ENCODE peak calls at places on chromosome 21, in six cellular contexts. T is neuronal stem cell, J is IMR-90, D is mesenchymal stem cell, C is H9, X is mesendoderm. U is an unnamed sample.

GRCh38 chr21:40102682-40103081 is 235.4 kb downstream of the PCP4 start:
- DNase-seq in T (no peak), J (no peak), D (no peak), C (no peak), X (no peak), U (no peak)

GRCh38 chr21:41940431-41940830 is 13.4 kb downstream of the C2CD2 start:
- DNase-seq in T (no peak), J (no peak), D (no peak), C (no peak), X (no peak), U (no peak)

GRCh38 chr21:33998402-33998801 is 75.0 kb upstream of the MRPS6 start:
- DNase-seq in T (no peak), J (no peak), D (no peak), C (no peak), X (no peak), U (no peak)

GRCh38 chr21:28795251-28795650 is 197.4 kb downstream of the LTN1 start:
- DNase-seq in T (no peak), J (no peak), D (no peak), C (no peak), X (no peak), U (peak)

GRCh38 chr21:15004721-15005370 is 60.0 kb downstream of the NRIP1 start:
- DNase-seq in T (no peak), J (peak), D (no peak), C (no peak), X (no peak), U (no peak)

GRCh38 chr21:28928578-28929124 is 64.0 kb downstream of the LTN1 start:
- DNase-seq in T (no peak), J (no peak), D (no peak), C (no peak), X (no peak), U (no peak)

GRCh38 chr21:34926784-34927548 is 122.1 kb downstream of the RUNX1 start:
- DNase-seq in T (no peak), J (peak), D (peak), C (no peak), X (peak), U (no peak)

GRCh38 chr21:34524671-34525601 is 12.9 kb upstream of the KCNE1 start:
- DNase-seq in T (no peak), J (peak), D (peak), C (peak), X (peak), U (peak)

GRCh38 chr21:33936221-33937038 is 20.8 kb upstream of the ATP5PO start:
- DNase-seq in T (no peak), J (no peak), D (no peak), C (no peak), X (peak), U (no peak)

GRCh38 chr21:42156690-42157605 is 62.0 kb upstream of the ABCG1 start:
- DNase-seq in T (no peak), J (no peak), D (no peak), C (no peak), X (no peak), U (peak)

GRCh38 chr21:16424331-16424749 is 694.6 kb downstream of the USP25 start:
- DNase-seq in T (no peak), J (no peak), D (no peak), C (no peak), X (no peak), U (no peak)

GRCh38 chr21:43608225-43608624 is 51.1 kb downstream of the HSF2BP start:
- DNase-seq in T (no peak), J (peak), D (peak), C (no peak), X (no peak), U (peak)

GRCh38 chr21:43719748-43720538 is 1.0 kb downstream of the PDXK start:
- DNase-seq in T (no peak), J (no peak), D (peak), C (peak), X (no peak), U (peak)

GRCh38 chr21:42760977-42761751 is 107.7 kb downstream of the PDE9A start:
- DNase-seq in T (no peak), J (no peak), D (no peak), C (no peak), X (no peak), U (peak)

GRCh38 chr21:31143021-31143420 is 104.7 kb upstream of the KRTAP19-8 start:
- DNase-seq in T (no peak), J (peak), D (no peak), C (no peak), X (no peak), U (peak)

GRCh38 chr21:42171091-42172053 is 47.6 kb upstream of the ABCG1 start:
- DNase-seq in T (no peak), J (no peak), D (no peak), C (no peak), X (no peak), U (peak)

GRCh38 chr21:44920694-44921604 is at the start of gene ITGB2:
- DNase-seq in T (no peak), J (no peak), D (no peak), C (no peak), X (no peak), U (peak)
- H3K23ac ChIP-seq in T (peak), J (no peak), D (no peak), C (no peak), X (peak), U (peak)

GRCh38 chr21:46301759-46302158 is 15.6 kb downstream of the YBEY start:
- DNase-seq in T (no peak), J (no peak), D (no peak), C (no peak), X (no peak), U (no peak)

GRCh38 chr21:46307625-46308024 is 16.0 kb downstream of the C21orf58 start:
- DNase-seq in T (no peak), J (peak), D (peak), C (no peak), X (no peak), U (peak)

GRCh38 chr21:46304955-46305354 is 18.7 kb downstream of the C21orf58 start:
- DNase-seq in T (no peak), J (no peak), D (no peak), C (no peak), X (no peak), U (no peak)

GRCh38 chr21:46308431-46308830 is 15.2 kb downstream of the C21orf58 start:
- DNase-seq in T (no peak), J (no peak), D (no peak), C (no peak), X (no peak), U (no peak)

GRCh38 chr21:46304437-46304836 is 18.3 kb downstream of the YBEY start:
- DNase-seq in T (no peak), J (no peak), D (no peak), C (no peak), X (no peak), U (no peak)
- H3K23ac ChIP-seq in T (no peak), J (no peak), D (no peak), C (no peak), X (no peak), U (peak)

DNA sequence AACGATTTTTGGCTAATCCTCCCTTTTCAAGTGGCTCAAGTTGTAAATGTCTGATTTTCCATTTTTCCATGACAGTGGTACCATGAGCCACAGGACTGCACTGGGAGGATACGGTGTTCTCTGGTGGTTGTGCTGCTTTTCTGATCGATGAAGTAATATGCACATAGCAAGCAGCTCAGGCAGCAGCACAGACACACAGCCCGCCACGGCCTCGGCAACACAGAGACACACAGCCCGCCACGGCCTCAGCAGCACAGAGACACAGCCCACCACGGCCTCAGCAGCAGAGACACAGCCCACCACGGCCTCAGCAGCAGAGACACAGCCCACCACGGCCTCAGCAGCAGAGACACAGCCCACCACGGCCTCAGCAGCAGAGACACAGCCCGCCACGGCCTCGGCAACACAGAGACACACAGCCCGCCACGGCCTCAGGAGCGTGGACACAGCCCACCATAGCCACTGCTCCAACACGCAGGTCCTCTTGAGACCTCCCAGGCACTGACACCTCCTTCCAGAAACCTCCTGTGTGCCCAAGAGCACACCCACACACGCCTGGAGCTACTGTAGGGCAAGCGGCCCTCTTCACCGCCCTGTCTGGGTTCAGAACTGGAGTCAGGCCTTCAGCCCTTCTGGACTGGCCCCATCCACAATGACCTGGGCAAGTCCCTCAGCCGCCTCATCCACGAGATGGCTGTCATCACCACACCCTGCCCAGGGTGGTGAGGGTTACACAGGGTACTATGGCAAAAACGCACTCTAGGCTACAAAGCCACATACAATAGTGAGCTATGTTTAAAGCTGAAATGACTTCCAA is 10.4 kb downstream of the PTTG1IP start:
- DNase-seq in T (no peak), J (no peak), D (no peak), C (no peak), X (no peak), U (no peak)
- H3K23ac ChIP-seq in T (no peak), J (no peak), D (peak), C (no peak), X (no peak), U (no peak)

GRCh38 chr21:38303300-38303699 is 46.5 kb downstream of the KCNJ15 start:
- DNase-seq in T (no peak), J (peak), D (peak), C (no peak), X (no peak), U (no peak)

GRCh38 chr21:38299651-38300050 is 42.9 kb downstream of the KCNJ15 start:
- DNase-seq in T (no peak), J (no peak), D (no peak), C (no peak), X (no peak), U (no peak)

GRCh38 chr21:38300180-38300579 is 43.4 kb downstream of the KCNJ15 start:
- DNase-seq in T (no peak), J (no peak), D (peak), C (no peak), X (no peak), U (peak)

GRCh38 chr21:38298833-38299232 is 42.0 kb downstream of the KCNJ15 start:
- DNase-seq in T (no peak), J (no peak), D (no peak), C (no peak), X (no peak), U (no peak)

GRCh38 chr21:38301321-38302214 is 44.8 kb downstream of the KCNJ15 start:
- DNase-seq in T (no peak), J (no peak), D (no peak), C (no peak), X (peak), U (no peak)
- H3K23ac ChIP-seq in T (peak), J (no peak), D (peak), C (no peak), X (no peak), U (no peak)

DNA sequence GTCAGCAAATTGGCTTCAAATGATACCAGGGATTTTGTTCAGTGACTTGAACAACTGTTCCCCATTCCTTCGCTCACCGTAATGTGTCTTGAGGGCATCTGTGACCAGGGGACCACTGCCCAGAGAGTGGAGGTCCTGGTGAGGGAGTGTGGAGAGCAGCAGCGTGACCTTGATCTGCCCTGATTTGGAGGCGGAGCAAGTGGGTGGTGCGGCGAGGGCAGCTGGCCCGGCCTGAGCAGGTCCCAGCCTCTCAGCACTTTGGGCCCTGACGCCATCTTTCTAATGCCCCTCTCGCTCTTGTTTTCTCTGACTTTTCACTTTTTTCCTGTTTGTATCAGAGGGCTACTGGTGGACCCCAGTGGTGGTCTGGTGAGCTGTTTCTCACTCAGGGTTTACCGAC is 31.1 kb downstream of the DIP2A start:
- DNase-seq in T (no peak), J (no peak), D (no peak), C (no peak), X (no peak), U (no peak)
- H3K23ac ChIP-seq in T (no peak), J (no peak), D (no peak), C (no peak), X (no peak), U (no peak)

DNA sequence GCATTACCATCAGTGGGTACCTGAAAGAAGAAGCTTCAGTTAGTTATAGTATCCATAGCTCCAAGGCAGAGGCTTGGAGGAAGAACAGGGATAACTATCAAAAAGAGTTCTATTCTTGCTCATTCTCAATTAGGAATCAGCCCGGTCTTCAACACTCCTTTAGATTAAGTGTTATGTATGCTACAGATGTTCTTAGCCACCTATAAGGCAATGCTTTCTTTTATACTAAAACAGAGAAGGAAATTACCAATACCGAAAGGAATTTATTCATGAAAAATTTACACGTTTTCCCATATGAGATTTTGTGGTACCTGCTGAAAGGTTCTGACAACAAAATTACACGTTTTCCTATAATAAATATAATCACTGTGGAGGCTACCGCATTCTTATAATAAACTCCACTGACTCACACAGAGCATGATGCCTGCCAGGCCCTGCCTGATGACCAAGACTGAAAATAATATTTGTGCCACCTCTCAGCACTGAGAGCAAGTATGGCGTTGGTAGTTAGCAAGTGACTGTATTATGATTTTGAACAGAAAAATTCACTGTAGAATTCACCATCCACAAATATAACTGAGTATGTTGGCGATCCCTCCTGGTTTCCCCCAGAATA is 58.3 kb downstream of the APP start:
- DNase-seq in T (no peak), J (no peak), D (no peak), C (no peak), X (no peak), U (no peak)
- H3K23ac ChIP-seq in T (no peak), J (no peak), D (no peak), C (no peak), X (no peak), U (no peak)

GRCh38 chr21:44918107-44918470 is 2.6 kb downstream of the ITGB2 start:
- DNase-seq in T (no peak), J (no peak), D (no peak), C (no peak), X (no peak), U (no peak)

GRCh38 chr21:44921928-44922327 is 1.2 kb upstream of the ITGB2 start:
- DNase-seq in T (no peak), J (no peak), D (no peak), C (no peak), X (no peak), U (no peak)

GRCh38 chr21:44918581-44919033 is 2.1 kb downstream of the ITGB2 start:
- DNase-seq in T (no peak), J (no peak), D (peak), C (no peak), X (peak), U (no peak)

GRCh38 chr21:44919111-44919912 is 1.4 kb downstream of the ITGB2 start:
- DNase-seq in T (no peak), J (no peak), D (no peak), C (no peak), X (no peak), U (no peak)

DNA sequence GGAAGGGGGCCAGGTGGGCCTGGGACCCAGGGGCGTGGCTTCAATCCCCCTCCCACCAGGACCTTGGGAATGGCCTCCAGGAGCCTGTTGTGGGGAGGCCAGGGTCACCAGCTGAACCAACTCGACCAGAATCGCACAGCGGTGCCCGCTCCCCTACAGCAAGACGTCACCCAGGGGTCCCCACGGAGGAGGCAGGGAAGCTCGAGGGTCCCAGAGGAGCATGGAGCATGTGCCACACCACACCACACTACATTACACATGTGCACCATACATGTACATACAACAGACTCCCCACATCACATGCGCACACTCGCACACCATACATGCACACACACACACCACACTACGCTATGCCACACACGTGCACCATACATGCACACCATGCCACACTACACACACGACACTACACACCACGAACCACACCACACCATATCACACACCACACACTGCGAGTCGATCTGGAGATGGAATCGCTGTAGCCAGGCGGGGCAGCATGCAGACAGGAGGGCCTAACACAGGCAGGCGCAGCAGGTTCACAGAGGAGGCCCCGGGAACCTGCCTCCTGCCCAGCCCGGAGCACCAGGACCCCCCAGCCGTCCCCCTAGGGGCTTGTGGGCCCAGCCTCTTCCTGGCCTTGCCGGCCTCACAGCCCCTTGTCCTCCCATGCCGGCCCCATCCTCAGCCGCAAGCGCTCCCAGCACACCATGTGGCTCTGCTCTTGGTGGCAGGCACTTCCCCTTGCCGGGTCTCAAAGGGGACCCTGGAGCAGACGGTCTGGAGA is 596 bp downstream of the ITGB2 start:
- DNase-seq in T (no peak), J (no peak), D (no peak), C (no peak), X (no peak), U (no peak)
- H3K23ac ChIP-seq in T (peak), J (no peak), D (no peak), C (no peak), X (peak), U (peak)

GRCh38 chr21:22062472-22063139 is 1064.4 kb downstream of the NCAM2 start:
- DNase-seq in T (no peak), J (no peak), D (no peak), C (no peak), X (no peak), U (no peak)
- H3K23ac ChIP-seq in T (no peak), J (no peak), D (no peak), C (no peak), X (no peak), U (no peak)

GRCh38 chr21:32535616-32536015 is 49.7 kb downstream of the TCP10L start:
- DNase-seq in T (no peak), J (no peak), D (no peak), C (peak), X (no peak), U (no peak)
- H3K23ac ChIP-seq in T (no peak), J (no peak), D (no peak), C (no peak), X (no peak), U (no peak)

U was measured in trophoblast cell.